ENCODE peak calls at places on chromosomes 13 and 19, in four cellular contexts. U is PC-3, K is nephron progenitor cell, W is neural crest cell. F is an unnamed sample.

GRCh38 chr13:20647758-20648157 is 55.7 kb upstream of the IL17D start:
- DNase-seq in W (no peak), U (no peak), K (no peak), F (no peak)

GRCh38 chr13:49216334-49216733 is 3.8 kb upstream of the MLNR start:
- DNase-seq in U (no peak), K (no peak), W (no peak), F (no peak)

GRCh38 chr19:31676271-31677004 is 327.2 kb upstream of the TSHZ3 start:
- DNase-seq in U (no peak), W (no peak), K (no peak), F (no peak)

GRCh38 chr19:10501971-10502523 is 1.1 kb downstream of the KEAP1 start:
- DNase-seq in W (peak), K (peak), U (peak), F (no peak)

GRCh38 chr13:28220166-28220565 is 81.8 kb downstream of the PAN3 start:
- DNase-seq in U (no peak), W (no peak), K (no peak), F (no peak)

GRCh38 chr13:111948811-111949210 is 118.1 kb upstream of the SOX1 start:
- DNase-seq in W (no peak), K (no peak), U (no peak), F (peak)

GRCh38 chr19:32345261-32346207 is at the start of gene ZNF507:
- DNase-seq in K (peak), U (peak), W (peak), F (no peak)

GRCh38 chr13:46575843-46576242 is 22.9 kb downstream of the LRCH1 start:
- DNase-seq in K (no peak), U (peak), W (no peak), F (no peak)

GRCh38 chr13:46211116-46211515 is 612 bp upstream of the LRRC63 start:
- DNase-seq in W (no peak), K (no peak), U (peak), F (no peak)

GRCh38 chr13:94333131-94333820 is 146.2 kb downstream of the DCT start:
- DNase-seq in W (no peak), K (no peak), U (no peak), F (no peak)

GRCh38 chr19:18495204-18495911 is 26.5 kb downstream of the ELL start:
- DNase-seq in W (no peak), U (no peak), K (peak), F (no peak)

GRCh38 chr19:43564800-43565199 is 10.5 kb downstream of the XRCC1 start:
- DNase-seq in U (no peak), K (no peak), W (no peak), F (no peak)

GRCh38 chr13:60111726-60112125 is 52.0 kb downstream of the DIAPH3 start:
- DNase-seq in W (no peak), K (no peak), U (no peak), F (no peak)

GRCh38 chr19:34184880-34185491 is 12.7 kb downstream of the LSM14A start:
- DNase-seq in U (no peak), W (no peak), K (no peak), F (no peak)

GRCh38 chr19:45130888-45131615 is 29.7 kb downstream of the NKPD1 start:
- DNase-seq in U (peak), K (peak), W (no peak), F (no peak)

GRCh38 chr13:107743100-107743499 is 472.2 kb downstream of the LIG4 start:
- DNase-seq in K (no peak), U (peak), W (no peak), F (no peak)

GRCh38 chr13:30622551-30622950 is 4.8 kb downstream of the USPL1 start:
- DNase-seq in W (no peak), U (no peak), K (no peak), F (no peak)

GRCh38 chr13:98847780-98848179 is 95.3 kb upstream of the SLC15A1 start:
- DNase-seq in K (peak), W (no peak), U (no peak), F (no peak)

GRCh38 chr13:97582170-97582569 is 148.2 kb downstream of the RAP2A start:
- DNase-seq in K (no peak), W (no peak), U (no peak), F (no peak)

GRCh38 chr13:97583884-97584497 is 150.0 kb downstream of the RAP2A start:
- DNase-seq in K (no peak), W (no peak), U (no peak), F (no peak)

GRCh38 chr13:97588993-97589392 is 155.0 kb downstream of the RAP2A start:
- DNase-seq in W (no peak), U (no peak), K (no peak), F (no peak)

GRCh38 chr13:97586941-97587340 is 153.0 kb downstream of the RAP2A start:
- DNase-seq in K (no peak), W (no peak), U (no peak), F (no peak)
- TF ChIP-seq CTCF in K (no peak), W (no peak), U (no peak), F (no peak)

DNA sequence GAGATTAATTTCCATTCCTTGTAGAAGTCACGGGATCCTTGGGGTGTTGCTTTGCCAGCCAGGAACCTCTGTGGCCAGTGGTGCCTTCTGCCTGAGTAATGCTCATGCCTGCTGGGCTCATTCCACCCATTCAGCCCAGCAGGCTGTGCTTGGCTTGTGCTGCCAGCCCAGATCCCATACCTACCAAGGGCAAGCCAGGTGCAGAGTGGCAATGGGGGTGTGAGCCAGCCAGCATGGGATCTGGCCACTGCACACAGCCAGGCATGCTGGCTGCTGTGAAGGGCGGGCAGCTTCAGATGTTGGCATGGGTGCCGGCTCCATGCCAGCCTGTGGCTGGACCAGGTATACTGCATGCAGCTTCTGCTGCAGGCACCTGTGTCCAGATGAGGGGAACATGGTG is 42.5 kb downstream of the WDFY2 start:
- DNase-seq in W (no peak), U (no peak), K (no peak), F (no peak)
- TF ChIP-seq CTCF in W (no peak), U (no peak), K (no peak), F (no peak)

GRCh38 chr13:109436841-109437240 is 349.5 kb downstream of the IRS2 start:
- DNase-seq in U (no peak), K (no peak), W (no peak), F (no peak)

GRCh38 chr13:109436055-109436622 is 350.2 kb downstream of the IRS2 start:
- DNase-seq in U (no peak), W (no peak), K (no peak), F (no peak)

DNA sequence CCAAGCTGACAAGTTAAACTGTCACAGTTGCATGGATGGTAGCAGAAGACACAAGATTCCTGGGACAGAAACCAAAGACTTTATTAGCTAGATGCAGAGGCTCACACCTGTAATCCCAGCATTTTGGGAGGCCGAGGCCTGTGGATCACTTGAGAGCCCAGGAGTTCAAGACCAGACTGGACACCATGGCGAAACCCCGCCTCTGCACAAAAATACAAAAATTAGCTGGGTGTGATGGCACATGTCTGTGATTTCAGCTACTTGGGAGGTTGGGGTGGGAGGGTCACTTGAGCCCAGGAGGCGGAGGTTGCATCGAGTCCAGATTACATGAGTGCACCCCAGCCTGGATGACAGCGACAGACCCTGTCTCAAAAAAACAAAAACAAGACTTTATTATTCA is 346.6 kb downstream of the IRS2 start:
- DNase-seq in U (no peak), W (no peak), K (no peak), F (no peak)
- TF ChIP-seq CTCF in U (no peak), W (no peak), K (no peak), F (no peak)

DNA sequence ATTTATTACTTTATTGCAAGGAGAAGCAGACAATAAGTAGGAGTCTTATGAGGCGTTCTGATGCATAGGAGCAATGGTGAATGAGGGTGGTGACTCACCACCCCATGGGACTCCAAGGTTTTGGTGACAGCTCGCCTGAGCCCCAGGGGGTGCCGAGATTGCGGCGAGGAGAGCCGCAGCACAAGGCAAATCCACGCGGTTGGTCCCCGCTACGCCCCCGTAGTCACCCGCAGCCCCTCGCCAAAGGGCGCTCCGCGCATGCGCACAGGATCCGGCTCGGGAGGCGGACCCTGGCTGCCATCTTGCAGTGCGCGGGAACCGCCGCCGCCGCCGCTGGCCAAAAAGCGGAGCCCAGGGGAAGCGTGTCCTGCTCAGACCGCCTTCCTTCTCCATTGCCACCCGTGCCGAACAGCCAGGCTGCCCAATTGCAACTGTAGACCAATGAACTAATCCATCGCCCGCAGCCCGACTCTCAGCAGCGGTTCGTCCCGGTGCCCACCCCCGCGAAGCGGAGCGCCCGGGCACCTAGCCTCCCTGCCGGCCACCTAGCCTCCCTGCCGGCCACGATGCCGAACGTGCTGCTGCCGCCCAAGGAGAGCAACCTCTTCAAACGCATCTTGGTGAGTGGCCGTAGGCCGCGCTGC is at the start of gene NAA16:
- DNase-seq in K (peak), U (peak), W (peak), F (peak)
- TF ChIP-seq CTCF in K (no peak), U (no peak), W (peak), F (peak)

GRCh38 chr13:113764793-113765190 is 5.8 kb downstream of the TMEM255B start:
- DNase-seq in U (no peak), K (no peak), W (no peak), F (no peak)

GRCh38 chr13:113763961-113764792 is 5.2 kb downstream of the TMEM255B start:
- DNase-seq in W (no peak), K (no peak), U (no peak), F (no peak)

GRCh38 chr13:113767366-113767765 is 8.3 kb downstream of the TMEM255B start:
- DNase-seq in W (no peak), U (no peak), K (no peak), F (no peak)

GRCh38 chr13:113766035-113766800 is 7.2 kb downstream of the TMEM255B start:
- DNase-seq in W (no peak), U (no peak), K (no peak), F (no peak)

GRCh38 chr13:113765241-113765910 is 6.3 kb downstream of the TMEM255B start:
- DNase-seq in W (no peak), K (no peak), U (no peak), F (no peak)
- TF ChIP-seq CTCF in W (no peak), K (no peak), U (no peak), F (no peak)

DNA sequence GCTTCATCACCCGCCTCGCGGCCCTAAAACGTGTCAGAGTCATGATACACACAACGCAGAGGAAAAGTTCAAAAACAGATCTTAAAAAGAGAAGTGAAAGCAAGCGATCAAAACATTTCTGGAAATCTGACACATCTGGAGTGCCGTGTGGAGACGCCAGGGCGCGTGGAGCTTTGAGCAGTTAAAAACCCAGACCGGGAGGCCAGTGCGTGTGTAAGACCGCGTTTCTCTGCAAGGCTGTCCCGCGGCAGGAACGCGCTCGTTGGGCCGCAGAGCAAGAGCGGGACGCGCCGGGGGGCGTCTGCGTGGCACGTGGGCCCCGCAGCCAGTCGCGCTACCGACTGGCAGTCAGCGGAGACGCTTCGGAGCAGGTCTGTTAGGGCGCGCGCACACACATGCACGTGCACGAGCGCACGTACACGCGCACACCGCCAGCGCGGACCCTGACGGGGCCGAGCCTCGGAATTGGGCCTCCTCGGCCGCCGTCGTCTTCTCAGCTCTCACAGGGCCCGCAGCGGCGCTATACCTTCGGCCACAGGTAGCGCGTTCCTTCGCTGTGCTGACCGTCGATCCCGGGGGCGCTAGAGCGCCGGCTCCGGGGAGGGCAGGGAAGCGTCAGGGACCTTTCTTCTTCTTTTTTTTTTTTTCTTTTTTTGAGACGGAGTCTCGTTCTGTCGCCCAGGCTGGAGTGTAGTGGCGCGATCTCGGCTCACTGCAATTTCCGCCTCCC is 35.8 kb downstream of the RNF6 start:
- DNase-seq in U (peak), W (peak), K (peak), F (peak)
- TF ChIP-seq CTCF in U (peak), W (peak), K (peak), F (peak)

DNA sequence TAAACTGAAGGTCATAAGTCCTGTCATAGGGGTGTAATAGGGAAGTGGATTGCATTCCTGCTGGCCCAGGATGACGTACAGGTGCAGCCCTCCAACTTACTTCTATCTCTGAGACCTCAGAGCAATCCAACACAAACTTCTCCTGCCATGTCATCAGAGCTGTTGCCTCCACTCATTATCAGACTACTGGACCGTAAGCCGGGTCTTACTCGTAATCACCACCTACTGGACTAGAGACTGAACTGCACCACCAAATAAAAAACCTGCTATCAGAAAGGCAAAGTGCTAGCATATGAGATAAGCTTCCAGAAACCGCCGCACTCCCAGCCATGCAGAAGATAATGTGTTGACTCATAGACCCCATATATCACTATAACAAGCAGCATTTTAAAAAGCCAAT is 102.1 kb downstream of the SLITRK1 start:
- DNase-seq in U (peak), K (peak), W (no peak), F (no peak)
- TF ChIP-seq CTCF in U (peak), K (peak), W (peak), F (peak)

GRCh38 chr13:66618702-66619101 is 611.4 kb downstream of the PCDH9 start:
- DNase-seq in W (no peak), K (no peak), U (peak), F (no peak)
- TF ChIP-seq CTCF in W (peak), K (peak), U (peak), F (peak)

GRCh38 chr13:39765801-39766463 is 110.5 kb downstream of the COG6 start:
- DNase-seq in W (no peak), K (peak), U (peak), F (no peak)
- TF ChIP-seq CTCF in W (no peak), K (no peak), U (peak), F (peak)